ENCODE peak calls at places on chromosomes 1 and 21, in five cellular contexts. F is HCT116, T is K562, C is H1, P is HepG2. V is an unnamed sample.

GRCh38 chr1:157878059-157878458 is 36.5 kb upstream of the CD5L start:
- DNase-seq in F (peak; percentile 46), C (peak; percentile 10), T (peak; percentile 11), P (peak; percentile 45), V (peak; percentile 57)

GRCh38 chr1:93007941-93008577 is 46.8 kb upstream of the DIPK1A start:
- DNase-seq in P (no peak), F (no peak), C (no peak), T (no peak), V (no peak)

GRCh38 chr21:38985423-38986378 is 180.0 kb downstream of the ETS2 start:
- DNase-seq in T (peak; percentile 91), P (no peak), C (no peak), F (no peak), V (no peak)

GRCh38 chr1:183244466-183244865 is 58.4 kb downstream of the LAMC2 start:
- DNase-seq in C (no peak), F (no peak), T (no peak), P (no peak), V (no peak)

GRCh38 chr1:226535626-226536025 is 12.9 kb upstream of the STUM start:
- DNase-seq in C (no peak), T (no peak), F (no peak), P (no peak), V (no peak)

GRCh38 chr1:8025061-8025670 is 943 bp downstream of the ERRFI1 start:
- DNase-seq in T (no peak), C (no peak), F (no peak), P (no peak), V (no peak)

GRCh38 chr1:226887006-226887405 is 16.6 kb downstream of the PSEN2 start:
- DNase-seq in T (no peak), P (no peak), F (no peak), C (no peak), V (no peak)

GRCh38 chr1:55380313-55380970 is 165.3 kb upstream of the USP24 start:
- DNase-seq in C (no peak), F (no peak), T (no peak), P (no peak), V (no peak)

GRCh38 chr1:116377564-116378529 is 4.8 kb downstream of the ATP1A1 start:
- DNase-seq in C (no peak), P (peak; percentile 79), T (no peak), F (no peak), V (no peak)

GRCh38 chr1:46830665-46831322 is 31.9 kb downstream of the CYP4B1 start:
- DNase-seq in F (no peak), P (peak; percentile 12), C (no peak), T (no peak), V (no peak)

GRCh38 chr1:205236526-205236925 is 8.8 kb downstream of the TMCC2 start:
- DNase-seq in C (no peak), F (no peak), T (no peak), P (no peak), V (no peak)

GRCh38 chr1:94438692-94439276 is 20.6 kb downstream of the ABCD3 start:
- DNase-seq in C (no peak), F (no peak), P (peak; percentile 71), T (no peak), V (no peak)

GRCh38 chr1:102919659-102920058 is 188.7 kb downstream of the COL11A1 start:
- DNase-seq in T (no peak), C (no peak), F (no peak), P (no peak), V (no peak)

GRCh38 chr1:19360026-19360813 is 48.1 kb downstream of the SLC66A1 start:
- DNase-seq in F (no peak), C (no peak), P (no peak), T (no peak), V (no peak)

GRCh38 chr1:59976194-59977074 is 49.9 kb upstream of the CYP2J2 start:
- DNase-seq in T (peak; percentile 71), P (peak; percentile 16), C (no peak), F (peak; percentile 41), V (peak; percentile 55)

GRCh38 chr1:222461941-222462340 is 86.0 kb downstream of the HHIPL2 start:
- DNase-seq in F (no peak), C (no peak), T (no peak), P (no peak), V (no peak)

GRCh38 chr21:45300786-45301520 is 13.3 kb upstream of the POFUT2 start:
- DNase-seq in F (no peak), P (no peak), T (no peak), C (no peak), V (no peak)

GRCh38 chr21:26445440-26445839 is 127.6 kb downstream of the CYYR1 start:
- DNase-seq in T (no peak), P (no peak), F (no peak), C (no peak), V (no peak)

GRCh38 chr21:37566790-37567725 is 200.5 kb downstream of the DYRK1A start:
- DNase-seq in P (no peak), C (no peak), T (no peak), F (no peak), V (no peak)

GRCh38 chr21:29648710-29649240 is 291.0 kb downstream of the GRIK1 start:
- DNase-seq in P (no peak), C (no peak), F (no peak), T (peak; percentile 42), V (no peak)

GRCh38 chr1:88612783-88613182 is 71.3 kb upstream of the PKN2 start:
- DNase-seq in C (no peak), F (peak; percentile 22), P (no peak), T (no peak), V (no peak)

GRCh38 chr1:62782197-62782886 is 1.6 kb upstream of the ATG4C start:
- DNase-seq in C (no peak), P (no peak), F (no peak), T (no peak), V (no peak)

GRCh38 chr1:31460027-31460426 is 47.0 kb downstream of the SERINC2 start:
- DNase-seq in F (no peak), C (no peak), P (peak; percentile 21), T (peak; percentile 31), V (peak; percentile 46)

GRCh38 chr1:168623003-168623828 is 46.8 kb downstream of the XCL1 start:
- DNase-seq in F (peak; percentile 72), C (no peak), P (no peak), T (peak; percentile 22), V (no peak)

GRCh38 chr1:102799496-102799895 is 308.8 kb downstream of the COL11A1 start:
- DNase-seq in T (no peak), F (no peak), P (no peak), C (no peak), V (no peak)

GRCh38 chr1:153346067-153346723 is 2.4 kb downstream of the PGLYRP4 start:
- DNase-seq in F (no peak), P (no peak), T (no peak), C (no peak), V (no peak)

GRCh38 chr1:81126989-81127571 is 673.7 kb upstream of the ADGRL2 start:
- DNase-seq in F (no peak), P (no peak), C (no peak), T (no peak), V (no peak)

GRCh38 chr1:240310226-240310925 is 218.7 kb downstream of the FMN2 start:
- DNase-seq in P (no peak), F (no peak), C (no peak), T (no peak), V (no peak)

GRCh38 chr1:22915816-22916468 is 56.7 kb downstream of the LACTBL1 start:
- DNase-seq in T (no peak), C (no peak), F (no peak), P (no peak), V (no peak)

GRCh38 chr1:210244746-210245367 is 12.3 kb downstream of the SERTAD4 start:
- DNase-seq in P (no peak), T (no peak), F (no peak), C (no peak), V (no peak)

GRCh38 chr21:34938079-34938764 is 110.9 kb downstream of the RUNX1 start:
- DNase-seq in P (no peak), T (no peak), C (no peak), F (no peak), V (no peak)

GRCh38 chr1:177847843-177848242 is 122.0 kb downstream of the SEC16B start:
- DNase-seq in C (no peak), T (no peak), F (no peak), P (no peak), V (no peak)

GRCh38 chr1:241265428-241265827 is 91.6 kb downstream of the RGS7 start:
- DNase-seq in P (no peak), C (no peak), T (no peak), F (no peak), V (no peak)

GRCh38 chr1:41862411-41863221 is 56.1 kb downstream of the HIVEP3 start:
- DNase-seq in T (peak; percentile 40), P (no peak), F (peak; percentile 83), C (no peak), V (no peak)

GRCh38 chr1:239792157-239792556 is 299.5 kb upstream of the FMN2 start:
- DNase-seq in P (no peak), C (no peak), T (no peak), F (no peak), V (no peak)

GRCh38 chr1:214581785-214582184 is 21.2 kb upstream of the CENPF start:
- DNase-seq in C (no peak), T (no peak), P (no peak), F (peak; percentile 33), V (no peak)

GRCh38 chr1:221230605-221231004 is 351.4 kb downstream of the HLX start:
- DNase-seq in T (no peak), C (no peak), P (no peak), F (no peak), V (no peak)

GRCh38 chr1:165897326-165898303 is 70.2 kb downstream of the UCK2 start:
- DNase-seq in F (no peak), C (no peak), P (no peak), T (no peak), V (no peak)

GRCh38 chr21:42037943-42038342 is 27.8 kb upstream of the ZBTB21 start:
- DNase-seq in F (no peak), C (no peak), P (peak; percentile 85), T (no peak), V (no peak)

GRCh38 chr21:18951291-18952038 is 547.9 kb upstream of the TMPRSS15 start:
- DNase-seq in C (peak; percentile 9), F (no peak), T (no peak), P (no peak), V (peak; percentile 79)
- TF ChIP-seq YY1 in C (peak; percentile 28), F (no peak), T (no peak), P (no peak), V (no peak)

DNA sequence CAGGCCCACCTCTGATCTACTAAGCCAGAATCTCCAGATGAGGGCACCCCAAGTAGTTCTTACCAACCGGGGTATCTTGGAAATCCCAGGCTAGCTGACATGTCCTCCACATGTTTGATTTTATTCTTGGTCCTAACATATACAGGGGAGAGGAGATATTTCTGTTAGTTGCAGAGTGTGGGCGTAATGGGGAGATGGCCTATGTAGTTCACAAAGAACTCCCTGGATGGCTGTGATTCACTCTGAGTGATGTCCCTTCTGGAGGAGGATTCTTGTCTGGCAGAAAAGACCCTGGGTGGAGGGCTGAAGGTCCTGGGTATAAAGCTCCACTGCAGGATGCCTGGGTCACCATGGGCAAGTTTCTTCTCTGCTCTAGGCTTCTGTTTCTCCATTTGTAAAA is 13.1 kb downstream of the MECR start:
- DNase-seq in F (no peak), C (no peak), P (no peak), T (no peak), V (no peak)
- H3K36me3 ChIP-seq in F (peaks cover 15% of the 10 kb centered on the region), C (peaks cover 8% of the 10 kb centered on the region), P (peaks cover 37% of the 10 kb centered on the region), T (peaks cover 81% of the 10 kb centered on the region), V (peaks cover 69% of the 10 kb centered on the region)

GRCh38 chr1:104120488-104120887 is 370.8 kb downstream of the AMY1C start:
- DNase-seq in C (no peak), F (no peak), P (no peak), T (no peak), V (no peak)
- TF ChIP-seq YY1 in C (no peak), F (no peak), P (no peak), T (no peak), V (no peak)

GRCh38 chr1:15767941-15768340 is 9.3 kb downstream of the FBLIM1 start:
- DNase-seq in P (no peak), F (no peak), T (no peak), C (no peak), V (no peak)
- H3K36me3 ChIP-seq in P (peaks cover 6% of the 10 kb centered on the region), F (no peaks in the 10 kb centered on the region), T (no peaks in the 10 kb centered on the region), C (peaks cover 25% of the 10 kb centered on the region), V (peaks cover 69% of the 10 kb centered on the region)

V was measured in NT2/D1.